ENCODE peak calls at places on chromosomes 4 and X, in four cellular contexts. T is H9, D is H1, J is neuronal stem cell. G is an unnamed sample.

GRCh38 chrX:119105826-119106225 is 21.8 kb downstream of the KIAA1210 start:
- DNase-seq in T (no peak), D (no peak), J (no peak), G (peak)

GRCh38 chr4:2417765-2418651 is at the start of gene ZFYVE28:
- DNase-seq in T (no peak), D (no peak), J (no peak), G (no peak)

GRCh38 chrX:39456894-39457600 is 640.7 kb downstream of the BCOR start:
- DNase-seq in T (no peak), D (no peak), J (no peak), G (no peak)

GRCh38 chrX:151722241-151722846 is 6.5 kb downstream of the FATE1 start:
- DNase-seq in T (peak), D (peak), J (peak), G (no peak)

GRCh38 chrX:77743720-77744119 is 42.3 kb downstream of the ATRX start:
- DNase-seq in T (no peak), D (no peak), J (no peak), G (peak)

GRCh38 chr4:155972098-155972497 is 18.4 kb upstream of the CTSO start:
- DNase-seq in T (peak), D (no peak), J (no peak), G (peak)

GRCh38 chrX:115345654-115346014 is 56.1 kb downstream of the LUZP4 start:
- DNase-seq in T (no peak), D (no peak), J (no peak), G (no peak)

GRCh38 chr4:159410076-159410777 is 307.3 kb downstream of the RAPGEF2 start:
- DNase-seq in T (no peak), D (no peak), J (no peak), G (peak)

GRCh38 chrX:38004046-38004445 is 2.3 kb upstream of the SYTL5 start:
- DNase-seq in T (no peak), D (no peak), J (no peak), G (no peak)

GRCh38 chr4:145881991-145882390 is 56.6 kb downstream of the ZNF827 start:
- DNase-seq in T (no peak), D (no peak), J (no peak), G (no peak)

GRCh38 chr4:138241281-138242075 is 671 bp downstream of the SLC7A11 start:
- DNase-seq in T (no peak), D (no peak), J (no peak), G (peak)

GRCh38 chr4:77990904-77991358 is 66.2 kb upstream of the FRAS1 start:
- DNase-seq in T (no peak), D (no peak), J (no peak), G (no peak)

GRCh38 chrX:72659726-72660125 is 54.4 kb downstream of the PHKA1 start:
- DNase-seq in T (no peak), D (no peak), J (no peak), G (no peak)

GRCh38 chr4:154578919-154579318 is 11.6 kb downstream of the FGA start:
- DNase-seq in T (no peak), D (no peak), J (no peak), G (no peak)

GRCh38 chrX:153633048-153633447 is 14.0 kb upstream of the DUSP9 start:
- DNase-seq in T (no peak), D (no peak), J (no peak), G (no peak)

GRCh38 chr4:113057891-113058290 is 8.4 kb downstream of the ANK2 start:
- DNase-seq in T (no peak), D (no peak), J (no peak), G (no peak)

GRCh38 chrX:15143050-15143824 is 126.6 kb downstream of the ASB9 start:
- DNase-seq in T (peak), D (no peak), J (peak), G (peak)

GRCh38 chr4:100517864-100518341 is at the start of gene EMCN:
- DNase-seq in T (no peak), D (no peak), J (no peak), G (no peak)

GRCh38 chr4:179399054-179399782 is 1957.0 kb upstream of the AGA start:
- DNase-seq in T (no peak), D (no peak), J (no peak), G (no peak)

GRCh38 chr4:89492476-89493110 is 185.0 kb upstream of the GPRIN3 start:
- DNase-seq in T (no peak), D (no peak), J (no peak), G (peak)

GRCh38 chr4:89496851-89497250 is 189.3 kb upstream of the GPRIN3 start:
- DNase-seq in T (no peak), D (no peak), J (no peak), G (peak)

GRCh38 chr4:89491731-89492235 is 184.2 kb upstream of the GPRIN3 start:
- DNase-seq in T (no peak), D (no peak), J (no peak), G (no peak)

GRCh38 chr4:89489338-89489771 is 181.8 kb upstream of the GPRIN3 start:
- DNase-seq in T (peak), D (no peak), J (no peak), G (no peak)

DNA sequence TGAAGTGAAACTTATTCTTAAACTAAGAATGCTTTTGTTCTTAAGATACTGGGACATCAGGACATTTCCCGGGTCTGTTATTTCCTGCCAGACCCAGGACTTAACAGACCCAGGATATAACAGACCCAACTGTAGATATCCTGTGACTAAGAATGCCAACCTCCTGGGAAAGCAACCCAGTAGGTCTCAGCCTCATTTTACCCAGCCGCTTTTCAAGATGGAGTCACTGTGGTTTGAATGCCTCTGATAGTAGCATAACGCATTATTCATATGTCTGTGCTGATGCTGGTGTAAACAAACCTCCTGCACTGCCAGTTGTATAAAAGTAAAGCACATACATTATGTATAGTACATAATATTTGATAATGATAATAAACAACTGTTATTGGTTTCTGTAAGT is 185.8 kb upstream of the GPRIN3 start:
- DNase-seq in T (no peak), D (no peak), J (no peak), G (no peak)
- H4K8ac ChIP-seq in T (no peak), D (no peak), J (no peak), G (peak)

DNA sequence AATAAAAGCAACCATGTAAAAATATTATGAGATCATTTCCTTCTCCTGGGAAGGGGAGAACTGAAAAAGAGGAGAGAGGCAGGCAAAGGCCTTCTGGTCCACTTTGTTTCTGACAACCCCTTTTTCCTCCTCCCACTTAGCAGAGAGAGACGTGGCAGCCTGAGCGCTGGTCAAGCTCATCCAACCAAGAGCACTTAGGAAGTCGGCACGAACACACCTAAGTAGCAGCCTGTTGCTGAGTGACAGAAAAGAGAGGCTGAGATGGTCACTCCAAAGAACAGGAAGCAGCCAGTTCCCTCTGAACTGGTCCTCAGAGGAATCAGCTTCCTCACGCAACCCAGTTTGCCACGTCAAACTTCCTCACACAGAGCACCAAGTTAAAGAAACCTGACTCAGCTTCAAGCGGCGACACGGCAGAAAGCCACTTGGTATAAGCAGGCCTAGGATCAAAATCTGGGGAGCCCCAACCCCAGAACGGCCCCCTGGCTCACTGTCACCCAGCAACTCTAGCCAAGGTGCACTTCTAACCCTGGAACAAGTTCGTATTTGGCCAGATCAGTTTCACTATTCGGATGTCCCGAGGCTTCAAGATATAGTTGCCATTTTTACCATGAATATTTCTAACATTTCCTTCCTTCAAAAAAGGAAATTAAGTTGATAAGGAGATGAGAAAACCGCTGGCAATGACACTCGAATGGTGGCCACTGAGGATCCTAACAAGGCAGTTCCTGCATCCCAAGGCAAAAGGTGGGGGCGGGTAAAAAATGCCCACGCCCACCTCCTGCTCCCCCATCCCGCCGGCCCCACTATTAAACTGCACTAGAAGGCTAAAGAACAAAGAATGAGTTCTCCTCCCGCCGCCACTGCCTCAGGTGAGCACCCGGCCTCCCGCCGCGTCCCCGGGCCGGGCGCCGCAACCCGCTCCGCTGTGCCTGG is 698 bp downstream of the SEC24D start:
- DNase-seq in T (peak), D (no peak), J (peak), G (peak)
- H4K8ac ChIP-seq in T (no peak), D (peak), J (no peak), G (peak)

GRCh38 chr4:53592686-53593641 is 1.7 kb upstream of the LNX1 start:
- DNase-seq in T (peak), D (peak), J (no peak), G (no peak)
- H4K8ac ChIP-seq in T (no peak), D (peak), J (no peak), G (peak)

DNA sequence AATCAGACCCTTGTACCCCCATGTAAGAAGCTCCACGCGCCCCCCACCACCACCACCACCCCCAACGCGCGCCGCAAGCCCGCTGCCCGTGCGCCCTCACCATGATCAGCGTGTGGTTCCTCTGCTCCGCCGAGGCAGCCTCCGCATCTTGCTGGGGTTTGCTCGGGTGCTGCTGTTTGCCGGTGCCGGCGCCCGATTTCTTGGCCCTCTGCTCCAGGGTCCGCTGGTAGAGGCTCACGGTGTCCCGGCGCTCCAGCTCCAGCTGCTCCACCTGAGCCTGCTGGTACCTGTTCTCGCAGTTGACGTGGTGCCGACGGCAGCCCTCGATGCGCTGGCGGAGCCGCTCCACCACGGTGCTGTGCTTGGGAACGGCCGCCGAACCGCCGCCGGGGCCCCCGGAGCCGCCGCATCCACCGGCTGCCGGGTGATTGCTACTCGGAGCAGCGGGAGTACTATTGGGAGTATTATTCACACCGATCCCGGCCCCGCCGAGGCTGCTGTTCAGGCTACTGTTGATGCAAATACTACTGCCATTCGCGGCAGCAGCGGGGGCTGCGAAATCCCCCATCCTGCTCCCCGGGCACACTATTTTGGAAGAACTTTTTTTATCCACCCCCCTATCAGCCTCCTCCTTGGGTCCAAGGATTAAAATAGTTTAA is 1.1 kb downstream of the MAML3 start:
- DNase-seq in T (peak), D (no peak), J (peak), G (peak)
- H4K8ac ChIP-seq in T (no peak), D (peak), J (no peak), G (peak)

GRCh38 chrX:134807039-134807729 is 148.9 kb upstream of the PLAC1 start:
- DNase-seq in T (peak), D (no peak), J (peak), G (peak)
- H4K8ac ChIP-seq in T (no peak), D (no peak), J (no peak), G (peak)

GRCh38 chr4:68476191-68476590 is 28.9 kb downstream of the TMPRSS11E start:
- DNase-seq in T (no peak), D (no peak), J (no peak), G (no peak)
- H4K8ac ChIP-seq in T (no peak), D (no peak), J (no peak), G (no peak)

DNA sequence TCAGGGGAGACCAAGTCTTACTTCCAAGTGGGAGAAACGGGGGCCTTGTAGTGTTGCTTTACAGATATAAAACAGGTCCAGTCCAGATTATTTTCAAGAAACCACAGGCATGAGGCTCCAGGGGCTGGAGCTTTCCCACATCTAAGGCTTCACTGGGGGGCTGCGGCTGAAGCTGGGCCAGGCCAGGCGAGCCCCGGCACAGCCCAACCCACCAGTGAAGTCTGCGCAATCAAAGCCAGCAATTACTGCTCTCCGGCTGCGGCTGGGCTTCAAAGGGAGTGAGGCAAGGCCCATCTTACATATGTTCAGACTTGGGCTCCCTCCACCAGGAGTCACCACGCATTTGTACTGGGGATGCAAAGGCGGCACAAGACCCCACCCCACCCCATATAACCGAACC is 61.7 kb downstream of the HADH start:
- DNase-seq in T (no peak), D (no peak), J (no peak), G (no peak)
- H4K8ac ChIP-seq in T (no peak), D (no peak), J (no peak), G (no peak)

G was measured in IMR-90.